ENCODE peak calls at places on chromosome 15, in ten cellular contexts. Q is stromal cell of bone marrow; I is HAP-1; R is KBM-7; F is Daoy; X is pons; G is NCI-H345; L is NCI-H446 treated with DMSO at 0.1 percent for 48 hours; T is AG20443; H is stimulated activated CD4-positive, alpha-beta T cell treated with anti-CD3 and anti-CD28 coated beads, Interleukin-4, amount 100 ng/mL, for 24 hours. W is an unnamed sample.

GRCh38 chr15:61519296-61519695 is 290.2 kb upstream of the RORA start:
- DNase-seq in X (no peak), I (no peak), H (no peak), Q (no peak), T (no peak), F (no peak), G (no peak), L (no peak), R (no peak), W (no peak)

GRCh38 chr15:58548308-58549012 is 116.7 kb downstream of the LIPC start:
- DNase-seq in H (no peak), F (no peak), Q (no peak), R (no peak), G (no peak), X (no peak), I (no peak), L (no peak), T (no peak), W (no peak)

GRCh38 chr15:98876461-98877369 is 130.9 kb downstream of the PGPEP1L start:
- DNase-seq in I (no peak), L (no peak), H (no peak), Q (no peak), F (no peak), T (no peak), X (no peak), G (no peak), R (no peak), W (no peak)

GRCh38 chr15:76335851-76336253 is 721 bp upstream of the ISL2 start:
- DNase-seq in G (no peak), T (no peak), R (peak), F (peak), H (no peak), L (no peak), I (peak), X (no peak), Q (no peak), W (no peak)

GRCh38 chr15:98684441-98684840 is 36.1 kb downstream of the IGF1R start:
- DNase-seq in H (no peak), I (no peak), X (no peak), Q (peak), T (peak), F (peak), L (no peak), R (peak), G (no peak), W (no peak)

GRCh38 chr15:34039506-34040123 is 611 bp upstream of the AVEN start:
- DNase-seq in L (no peak), H (peak), G (no peak), I (no peak), T (no peak), X (peak), Q (no peak), F (peak), R (peak), W (peak)

GRCh38 chr15:90000175-90000923 is 775 bp upstream of the ZNF710 start:
- DNase-seq in R (no peak), T (peak), Q (no peak), I (peak), X (no peak), F (peak), L (no peak), G (peak), H (no peak), W (no peak)

GRCh38 chr15:79373068-79373467 is 59.1 kb upstream of the MINAR1 start:
- DNase-seq in H (no peak), X (no peak), F (no peak), I (no peak), Q (no peak), T (no peak), R (no peak), L (no peak), G (no peak), W (no peak)

GRCh38 chr15:65918357-65918920 is 49.1 kb downstream of the RAB11A start:
- DNase-seq in I (no peak), L (no peak), G (no peak), H (no peak), T (no peak), X (no peak), R (no peak), Q (no peak), F (no peak), W (no peak)

GRCh38 chr15:89774492-89774891 is 1.6 kb upstream of the MESP2 start:
- DNase-seq in L (no peak), H (no peak), T (no peak), G (no peak), Q (no peak), I (no peak), R (no peak), F (no peak), X (no peak), W (no peak)

GRCh38 chr15:24878153-24878552 is 76.6 kb upstream of the SNRPN start:
- DNase-seq in L (no peak), Q (no peak), X (peak), R (no peak), H (no peak), G (no peak), T (peak), F (peak), I (no peak), W (no peak)

GRCh38 chr15:85700767-85701166 is 94.0 kb downstream of the KLHL25 start:
- DNase-seq in H (no peak), R (no peak), L (no peak), T (no peak), F (no peak), G (no peak), X (no peak), Q (no peak), I (no peak), W (no peak)

W was measured in T-helper 2 cell treated with Interferon-gamma antibody and Interleukin-4, amounts not matched to agents 5 μg/mL and 100 μg/mL, for 36 hours.